ENCODE peak calls at places on chromosomes 1 and 21, in five cellular contexts. L is HepG2, R is GM12891, E is SK-N-SH, P is K562. S is an unnamed sample.

GRCh38 chr1:156114101-156114918 is at the start of gene LMNA:
- DNase-seq in R (peak; percentile 64), L (peak; percentile 75), E (peak; percentile 87), P (peak; percentile 90), S (peak; percentile 74)

GRCh38 chr1:159594581-159594980 is 7.0 kb downstream of the APCS start:
- DNase-seq in L (no peak), E (no peak), R (no peak), P (no peak), S (no peak)

GRCh38 chr1:218665216-218665615 is 320.1 kb downstream of the TGFB2 start:
- DNase-seq in P (no peak), E (no peak), R (no peak), L (no peak), S (no peak)

GRCh38 chr1:8873506-8874229 is 4.8 kb downstream of the ENO1 start:
- DNase-seq in R (no peak), P (peak; percentile 87), L (no peak), E (no peak), S (no peak)

GRCh38 chr1:4603317-4604110 is 50.9 kb upstream of the AJAP1 start:
- DNase-seq in R (no peak), L (no peak), E (no peak), P (no peak), S (no peak)

GRCh38 chr1:9538669-9539164 is 548 bp upstream of the SLC25A33 start:
- DNase-seq in L (no peak), E (no peak), P (no peak), R (no peak), S (no peak)

GRCh38 chr1:27574871-27575831 is 28.8 kb downstream of the AHDC1 start:
- DNase-seq in R (no peak), L (no peak), P (peak; percentile 61), E (peak; percentile 72), S (no peak)

GRCh38 chr1:216221260-216221700 is 202.0 kb downstream of the USH2A start:
- DNase-seq in P (peak; percentile 5), R (peak; percentile 16), L (peak; percentile 61), E (peak; percentile 35), S (no peak)

GRCh38 chr1:153470707-153471106 is 10.3 kb upstream of the S100A7 start:
- DNase-seq in E (no peak), L (no peak), R (no peak), P (no peak), S (no peak)

GRCh38 chr1:197994907-197995407 is 77.8 kb downstream of the LHX9 start:
- DNase-seq in R (no peak), E (no peak), L (peak; percentile 76), P (peak; percentile 10), S (no peak)

GRCh38 chr1:211675230-211676105 is at the start of gene NEK2:
- DNase-seq in E (peak; percentile 89), L (peak; percentile 99), P (peak; percentile 95), R (peak; percentile 73), S (peak; percentile 75)

GRCh38 chr1:179340915-179341314 is 24.9 kb upstream of the AXDND1 start:
- DNase-seq in R (no peak), P (no peak), E (no peak), L (no peak), S (no peak)

GRCh38 chr1:63679076-63679475 is 85.9 kb downstream of the PGM1 start:
- DNase-seq in R (no peak), P (no peak), L (no peak), E (no peak), S (no peak)

GRCh38 chr1:91712981-91713841 is 172.7 kb downstream of the TGFBR3 start:
- DNase-seq in L (no peak), E (no peak), R (no peak), P (no peak), S (no peak)

GRCh38 chr1:10945988-10946387 is 66.5 kb upstream of the TARDBP start:
- DNase-seq in R (no peak), L (no peak), P (no peak), E (peak; percentile 89), S (no peak)

GRCh38 chr1:55527831-55528230 is 312.7 kb upstream of the USP24 start:
- DNase-seq in E (no peak), P (no peak), R (no peak), L (no peak), S (no peak)

GRCh38 chr1:224163311-224163710 is 19.7 kb upstream of the DEGS1 start:
- DNase-seq in L (no peak), P (no peak), R (no peak), E (no peak), S (no peak)

GRCh38 chr1:101002551-101002950 is 23.0 kb downstream of the DPH5 start:
- DNase-seq in E (no peak), L (no peak), R (no peak), P (no peak), S (no peak)

GRCh38 chr1:23470282-23471070 is 13.5 kb downstream of the ASAP3 start:
- DNase-seq in L (no peak), R (no peak), E (no peak), P (no peak), S (no peak)
- TF ChIP-seq TAF1 in L (no peak), R (no peak), E (no peak), P (no peak), S (no peak)

GRCh38 chr1:19083081-19083480 is 126.6 kb upstream of the IFFO2 start:
- DNase-seq in R (no peak), E (no peak), P (no peak), L (no peak), S (no peak)
- TF ChIP-seq TAF1 in R (no peak), E (no peak), P (no peak), L (no peak), S (no peak)

GRCh38 chr21:42796327-42797062 is 82.8 kb downstream of the WDR4 start:
- DNase-seq in P (peak; percentile 20), L (peak; percentile 63), E (no peak), R (no peak), S (no peak)

GRCh38 chr21:42797522-42797921 is 81.8 kb downstream of the WDR4 start:
- DNase-seq in R (no peak), P (no peak), E (no peak), L (no peak), S (no peak)

GRCh38 chr21:42799516-42799915 is 79.8 kb downstream of the WDR4 start:
- DNase-seq in E (no peak), P (no peak), L (no peak), R (no peak), S (no peak)

GRCh38 chr21:42798106-42798505 is 81.2 kb downstream of the WDR4 start:
- DNase-seq in P (no peak), R (no peak), L (no peak), E (no peak), S (no peak)

DNA sequence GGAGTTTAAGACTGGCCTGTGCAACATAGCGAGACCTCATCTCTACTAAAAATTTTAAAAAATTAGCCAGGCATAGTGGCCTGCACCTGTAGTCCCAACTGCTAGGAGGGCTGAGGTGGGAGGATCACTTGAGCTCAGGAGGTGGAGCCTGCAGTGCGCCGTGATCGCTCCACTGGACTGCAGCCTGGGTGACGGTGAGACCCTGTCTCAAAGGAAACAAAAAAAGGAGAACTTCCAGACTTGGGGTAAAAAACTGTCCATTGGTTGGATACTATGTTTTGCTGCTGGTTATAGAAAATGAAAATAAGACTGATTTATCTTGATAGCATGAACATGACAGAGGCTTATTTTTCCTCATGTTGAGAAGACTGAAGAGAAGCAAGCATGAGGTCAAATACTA is 79.4 kb downstream of the WDR4 start:
- DNase-seq in E (no peak), R (no peak), P (no peak), L (no peak), S (no peak)
- TF ChIP-seq TAF1 in E (no peak), R (no peak), P (no peak), L (no peak), S (no peak)

GRCh38 chr1:104380003-104380402 is 630.3 kb downstream of the AMY1C start:
- DNase-seq in E (no peak), L (no peak), P (no peak), R (no peak), S (no peak)

GRCh38 chr1:104378414-104378813 is 628.7 kb downstream of the AMY1C start:
- DNase-seq in R (no peak), E (no peak), L (no peak), P (no peak), S (no peak)
- TF ChIP-seq TAF1 in R (no peak), E (no peak), L (no peak), P (no peak), S (no peak)

GRCh38 chr1:186930248-186930647 is 101.5 kb downstream of the PLA2G4A start:
- DNase-seq in E (no peak), R (no peak), L (no peak), P (no peak), S (no peak)
- TF ChIP-seq TAF1 in E (no peak), R (no peak), L (no peak), P (no peak), S (no peak)

DNA sequence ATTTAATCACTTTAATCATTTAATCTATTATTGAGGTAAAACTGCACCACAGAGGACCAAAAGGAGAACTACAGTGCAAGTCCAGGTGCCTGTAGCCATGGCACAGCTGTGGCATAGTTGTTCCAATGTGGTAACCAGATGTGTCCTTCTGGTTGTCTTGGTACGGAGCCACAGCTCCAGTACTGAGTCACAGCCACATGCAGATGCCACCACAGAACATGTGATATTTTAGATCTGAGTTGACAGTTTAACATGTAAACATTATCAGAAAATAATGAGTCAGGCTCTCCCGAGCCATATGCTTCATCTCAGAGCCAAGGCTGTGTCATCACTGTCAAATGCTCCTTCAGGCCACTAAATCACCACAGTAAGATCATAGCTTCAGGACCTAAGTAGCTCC is 56.4 kb upstream of the RGS7 start:
- DNase-seq in R (no peak), P (no peak), L (no peak), E (no peak), S (no peak)
- TF ChIP-seq TAF1 in R (no peak), P (no peak), L (no peak), E (no peak), S (no peak)

DNA sequence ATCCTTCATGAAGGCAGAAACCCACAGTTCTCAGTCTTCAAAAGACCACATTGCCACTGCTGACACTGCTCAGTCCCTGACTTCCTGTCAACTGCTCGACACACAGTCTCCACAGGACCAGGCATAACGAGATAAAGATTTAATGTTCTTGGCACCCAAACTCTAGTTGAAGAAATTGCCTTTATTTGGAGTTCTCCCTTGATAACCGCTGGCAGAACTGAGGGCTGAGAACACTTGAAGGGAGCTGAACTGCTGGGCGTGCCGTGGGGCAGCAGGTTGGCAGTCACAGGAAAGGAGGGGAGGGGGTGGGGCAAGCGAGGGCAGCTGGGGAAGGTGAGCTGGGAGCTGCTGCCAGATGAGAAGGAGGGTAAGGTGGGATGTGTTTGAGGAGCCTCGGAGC is 15.9 kb downstream of the HENMT1 start:
- DNase-seq in R (no peak), L (no peak), P (no peak), E (no peak), S (no peak)
- TF ChIP-seq TAF1 in R (no peak), L (no peak), P (no peak), E (no peak), S (no peak)

GRCh38 chr1:170531758-170532657 is at the start of gene GORAB:
- DNase-seq in E (peak; percentile 86), R (peak; percentile 65), P (peak; percentile 96), L (peak; percentile 85), S (peak; percentile 76)
- TF ChIP-seq TAF1 in E (peak; percentile 76), R (peak; percentile 91), P (peak; percentile 74), L (peak; percentile 88), S (peak; percentile 60)